ENCODE peak calls at places on chromosomes 2 and 18, in four cellular contexts. U, I, S and D are unnamed samples.

GRCh38 chr2:63827749-63828148 is 13.9 kb upstream of the UGP2 start:
- DNase-seq in I (peak), S (no peak), U (no peak), D (no peak)

GRCh38 chr2:190695739-190696138 is 46.9 kb downstream of the NAB1 start:
- DNase-seq in U (no peak), I (no peak), S (no peak), D (no peak)

GRCh38 chr2:69642709-69643601 is 584 bp downstream of the AAK1 start:
- DNase-seq in I (peak), U (peak), S (no peak), D (no peak)

GRCh38 chr18:8825273-8825672 is 119.9 kb downstream of the MTCL1 start:
- DNase-seq in I (no peak), S (no peak), U (no peak), D (no peak)

GRCh38 chr2:121564905-121565304 is 34.2 kb downstream of the RNU4ATAC start:
- DNase-seq in S (no peak), U (no peak), I (no peak), D (no peak)

GRCh38 chr2:112185131-112185530 is 46.9 kb downstream of the FBLN7 start:
- DNase-seq in S (no peak), I (no peak), U (no peak), D (no peak)

GRCh38 chr18:45688834-45689233 is 35.1 kb upstream of the SLC14A1 start:
- DNase-seq in S (no peak), I (no peak), U (no peak), D (no peak)

GRCh38 chr2:202147775-202148174 is 74.7 kb downstream of the KIAA2012 start:
- DNase-seq in U (no peak), I (no peak), S (no peak), D (no peak)

GRCh38 chr2:20443276-20443920 is 3.5 kb upstream of the RHOB start:
- DNase-seq in I (peak), S (no peak), U (peak), D (no peak)

GRCh38 chr2:64203131-64204005 is 59.1 kb upstream of the PELI1 start:
- DNase-seq in I (no peak), U (no peak), S (no peak), D (no peak)

GRCh38 chr2:821546-821945 is 129.1 kb upstream of the SNTG2 start:
- DNase-seq in U (no peak), I (no peak), S (no peak), D (no peak)

GRCh38 chr2:74867841-74868658 is 34.1 kb downstream of the HK2 start:
- DNase-seq in U (no peak), I (no peak), S (no peak), D (no peak)

GRCh38 chr2:58702302-58702696 is 461.2 kb upstream of the FANCL start:
- DNase-seq in S (no peak), U (no peak), I (no peak), D (no peak)

GRCh38 chr2:173090291-173090877 is 14.7 kb downstream of the MAP3K20 start:
- DNase-seq in S (no peak), I (peak), U (no peak), D (no peak)

GRCh38 chr2:191582355-191582754 is 95.6 kb upstream of the NABP1 start:
- DNase-seq in U (no peak), S (no peak), I (no peak), D (no peak)

GRCh38 chr2:130807659-130808385 is 28.9 kb upstream of the ARHGEF4 start:
- DNase-seq in I (no peak), U (no peak), S (no peak), D (no peak)

GRCh38 chr2:215796160-215796559 is 217.2 kb downstream of the MREG start:
- DNase-seq in I (no peak), S (no peak), U (peak), D (no peak)

GRCh38 chr18:77114564-77115391 is 17.8 kb downstream of the MBP start:
- DNase-seq in I (peak), U (no peak), S (no peak), D (no peak)

GRCh38 chr2:105652014-105652796 is 92.5 kb upstream of the NCK2 start:
- DNase-seq in U (no peak), I (no peak), S (no peak), D (no peak)

GRCh38 chr2:25041307-25041927 is 459 bp upstream of the EFR3B start:
- DNase-seq in U (peak), S (peak), I (peak), D (peak)

GRCh38 chr2:103445356-103445755 is 683.5 kb downstream of the TMEM182 start:
- DNase-seq in S (no peak), U (no peak), I (peak), D (no peak)

GRCh38 chr18:59835656-59836379 is 64.0 kb upstream of the PMAIP1 start:
- DNase-seq in I (no peak), U (no peak), S (no peak), D (no peak)

GRCh38 chr2:25372405-25373268 is 30.9 kb upstream of the DNMT3A start:
- DNase-seq in I (no peak), U (peak), S (no peak), D (no peak)

GRCh38 chr2:168037772-168038171 is 209.6 kb downstream of the STK39 start:
- DNase-seq in U (no peak), S (no peak), I (no peak), D (no peak)

GRCh38 chr2:226440119-226440917 is 359.3 kb downstream of the IRS1 start:
- DNase-seq in U (no peak), S (no peak), I (no peak), D (no peak)

DNA sequence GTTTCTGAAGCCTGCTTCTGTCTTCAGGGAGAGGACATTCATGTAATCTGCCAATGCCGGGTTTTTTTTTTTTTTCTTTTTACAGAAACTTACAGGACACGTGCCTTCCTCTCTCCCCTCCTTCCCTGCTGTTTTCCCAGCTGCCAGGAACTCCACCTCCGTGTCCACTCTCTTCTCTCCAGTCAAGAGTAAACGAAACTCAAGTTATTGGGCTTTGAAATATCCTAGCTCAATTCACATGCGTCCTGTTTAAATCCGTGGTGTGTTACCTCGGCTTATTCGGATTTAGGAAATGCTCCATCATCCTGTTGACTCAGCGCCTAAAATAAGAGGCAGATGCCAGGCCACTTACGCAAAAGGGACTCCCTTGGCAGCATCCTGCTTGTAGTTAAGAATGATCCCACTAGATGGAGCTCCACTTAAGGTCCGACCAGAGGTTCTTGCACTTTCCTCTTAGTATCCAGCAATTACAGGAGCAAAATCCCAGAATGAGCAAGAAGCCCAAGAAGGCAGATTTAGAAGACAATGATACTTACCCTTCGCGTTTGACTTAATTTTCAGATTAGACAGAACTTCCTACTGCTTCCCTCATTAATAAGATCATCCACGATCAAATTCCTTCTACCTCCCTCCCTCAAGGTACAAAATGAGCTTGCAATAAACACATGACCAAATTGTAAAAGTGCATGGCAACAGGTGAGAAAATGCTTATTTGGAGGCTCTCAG is 97.2 kb upstream of the ZCCHC2 start:
- DNase-seq in S (no peak), U (peak), I (peak), D (no peak)
- TF ChIP-seq POLR2AphosphoS5 in S (no peak), U (peak), I (no peak), D (no peak)

GRCh38 chr2:204667990-204668389 is 122.7 kb downstream of the PARD3B start:
- DNase-seq in I (no peak), S (no peak), U (no peak), D (no peak)

GRCh38 chr2:204670124-204670523 is 124.8 kb downstream of the PARD3B start:
- DNase-seq in U (no peak), I (no peak), S (no peak), D (no peak)

GRCh38 chr2:204673877-204674276 is 128.6 kb downstream of the PARD3B start:
- DNase-seq in S (no peak), I (no peak), U (no peak), D (no peak)

GRCh38 chr2:204669386-204669785 is 124.1 kb downstream of the PARD3B start:
- DNase-seq in U (no peak), S (no peak), I (no peak), D (no peak)

DNA sequence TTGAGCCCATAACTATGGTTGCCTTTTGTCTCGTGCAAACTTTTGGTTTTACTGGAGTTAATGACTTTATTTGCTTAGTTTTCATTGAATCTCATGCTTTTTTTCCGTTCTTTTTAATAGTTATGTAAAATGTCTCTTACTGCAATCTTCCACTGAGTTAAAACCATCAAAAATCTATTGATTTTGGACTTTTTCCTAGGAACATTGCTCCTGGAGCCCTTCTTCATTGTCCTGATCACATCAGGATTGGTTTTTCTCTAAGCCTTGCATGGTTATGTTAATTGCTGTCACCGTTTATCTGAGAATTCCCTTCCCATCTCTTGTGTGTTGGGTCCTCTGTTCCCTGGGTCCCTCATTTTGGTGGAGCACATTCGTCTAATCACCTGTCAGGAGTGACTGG is 125.5 kb downstream of the PARD3B start:
- DNase-seq in I (no peak), S (no peak), U (no peak), D (no peak)
- TF ChIP-seq TAF1 in I (no peak), S (no peak), U (no peak), D (no peak)

GRCh38 chr2:26961603-26962184 is 8.7 kb upstream of the MAPRE3 start:
- DNase-seq in I (peak), U (peak), S (peak), D (peak)
- TF ChIP-seq POLR2AphosphoS5 in I (no peak), U (no peak), S (no peak), D (no peak)

GRCh38 chr2:43107679-43108078 is 118.7 kb downstream of the ZFP36L2 start:
- DNase-seq in I (no peak), S (no peak), U (no peak), D (no peak)

GRCh38 chr2:43110442-43110871 is 115.9 kb downstream of the ZFP36L2 start:
- DNase-seq in S (no peak), I (no peak), U (no peak), D (no peak)

GRCh38 chr2:43106767-43107527 is 119.5 kb downstream of the ZFP36L2 start:
- DNase-seq in U (no peak), S (no peak), I (no peak), D (no peak)

GRCh38 chr2:43112155-43112554 is 114.3 kb downstream of the ZFP36L2 start:
- DNase-seq in S (no peak), I (no peak), U (no peak), D (no peak)

DNA sequence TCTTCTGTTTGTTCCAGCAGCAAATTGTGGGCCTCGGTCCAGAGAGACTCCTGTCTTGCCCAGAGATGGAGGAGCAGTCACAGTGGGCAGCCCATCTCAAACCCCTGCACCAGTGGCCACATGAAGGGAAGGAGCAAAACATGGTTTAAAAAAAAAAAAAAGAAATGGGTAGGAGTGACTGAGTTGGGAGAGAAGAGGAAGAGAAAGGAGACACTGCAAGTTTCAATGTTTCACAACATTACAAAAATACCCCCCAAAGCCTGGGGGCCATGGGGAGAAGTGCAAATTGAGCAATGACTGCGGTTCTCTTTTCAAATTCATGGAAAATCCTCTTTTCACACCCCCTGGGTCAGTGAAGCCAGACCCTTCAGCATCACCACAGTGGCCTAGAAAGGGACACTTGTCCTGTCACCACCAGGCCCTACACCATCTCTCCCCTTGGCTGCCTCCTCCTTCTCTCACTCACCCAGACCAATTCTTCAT is 117.1 kb downstream of the ZFP36L2 start:
- DNase-seq in S (no peak), U (no peak), I (no peak), D (no peak)
- TF ChIP-seq TAF1 in S (no peak), U (no peak), I (no peak), D (no peak)